ENCODE peak calls at places on chromosomes 3 and 15, in six cellular contexts. V is lower leg skin, I is astrocyte of the cerebellum, Q is AG04449, J is body of pancreas, F is fibroblast of pulmonary artery. Y is an unnamed sample.

GRCh38 chr3:81837071-81837593 is 75.7 kb upstream of the GBE1 start:
- DNase-seq in V (no peak), I (no peak), Q (no peak), J (no peak), F (no peak), Y (no peak)

GRCh38 chr3:24725514-24726255 is 231.0 kb upstream of the THRB start:
- DNase-seq in V (no peak), I (no peak), Q (no peak), J (no peak), F (no peak), Y (no peak)

GRCh38 chr3:137012097-137012501 is 54.3 kb downstream of the IL20RB start:
- DNase-seq in V (no peak), I (no peak), Q (peak), J (no peak), F (peak), Y (peak)

GRCh38 chr15:69891070-69891491 is 206.6 kb downstream of the TLE3 start:
- DNase-seq in V (no peak), I (no peak), Q (no peak), J (no peak), F (no peak), Y (no peak)

GRCh38 chr3:144273611-144274010 is 302.0 kb downstream of the DIPK2A start:
- DNase-seq in V (no peak), I (no peak), Q (no peak), J (no peak), F (peak), Y (peak)

GRCh38 chr15:69388259-69388658 is 25.9 kb upstream of the KIF23 start:
- DNase-seq in V (no peak), I (no peak), Q (no peak), J (no peak), F (no peak), Y (peak)

GRCh38 chr3:150059241-150059640 is 88.5 kb upstream of the PFN2 start:
- DNase-seq in V (no peak), I (peak), Q (no peak), J (peak), F (no peak), Y (no peak)

GRCh38 chr3:190718691-190719090 is 143.8 kb downstream of the GMNC start:
- DNase-seq in V (no peak), I (peak), Q (peak), J (no peak), F (peak), Y (no peak)

GRCh38 chr15:26126070-26126469 is 262.9 kb upstream of the ATP10A start:
- DNase-seq in V (no peak), I (no peak), Q (no peak), J (peak), F (no peak), Y (no peak)

DNA sequence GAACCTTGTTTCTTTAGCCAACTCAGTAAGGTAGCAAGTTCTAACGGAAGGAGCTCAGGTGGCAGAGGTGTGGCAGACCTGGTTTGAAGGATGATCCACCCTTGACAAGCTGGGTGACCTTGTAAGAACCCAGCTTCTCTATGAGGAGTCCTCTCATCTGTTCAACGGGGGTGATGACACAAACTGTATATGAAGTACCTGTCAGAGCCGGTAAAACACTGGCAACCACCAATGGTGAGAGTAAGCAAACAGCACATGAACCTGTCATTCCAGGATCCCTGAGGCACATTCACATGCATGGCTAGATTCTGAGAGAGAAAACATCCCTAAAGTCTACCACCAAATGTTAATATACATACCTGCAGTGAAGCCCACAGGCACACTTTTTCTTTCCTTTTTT is 2.4 kb downstream of the SCAP start:
- DNase-seq in V (peak), I (no peak), Q (no peak), J (no peak), F (no peak), Y (no peak)
- H3K4me3 ChIP-seq in V (no peak), I (no peak), Q (no peak), J (no peak), F (no peak), Y (no peak)

GRCh38 chr15:98308117-98308516 is 340.2 kb upstream of the IGF1R start:
- DNase-seq in V (no peak), I (no peak), Q (no peak), J (no peak), F (no peak), Y (no peak)
- TF ChIP-seq CTCF in V (no peak), I (no peak), Q (no peak), J (no peak), F (no peak), Y (peak)

DNA sequence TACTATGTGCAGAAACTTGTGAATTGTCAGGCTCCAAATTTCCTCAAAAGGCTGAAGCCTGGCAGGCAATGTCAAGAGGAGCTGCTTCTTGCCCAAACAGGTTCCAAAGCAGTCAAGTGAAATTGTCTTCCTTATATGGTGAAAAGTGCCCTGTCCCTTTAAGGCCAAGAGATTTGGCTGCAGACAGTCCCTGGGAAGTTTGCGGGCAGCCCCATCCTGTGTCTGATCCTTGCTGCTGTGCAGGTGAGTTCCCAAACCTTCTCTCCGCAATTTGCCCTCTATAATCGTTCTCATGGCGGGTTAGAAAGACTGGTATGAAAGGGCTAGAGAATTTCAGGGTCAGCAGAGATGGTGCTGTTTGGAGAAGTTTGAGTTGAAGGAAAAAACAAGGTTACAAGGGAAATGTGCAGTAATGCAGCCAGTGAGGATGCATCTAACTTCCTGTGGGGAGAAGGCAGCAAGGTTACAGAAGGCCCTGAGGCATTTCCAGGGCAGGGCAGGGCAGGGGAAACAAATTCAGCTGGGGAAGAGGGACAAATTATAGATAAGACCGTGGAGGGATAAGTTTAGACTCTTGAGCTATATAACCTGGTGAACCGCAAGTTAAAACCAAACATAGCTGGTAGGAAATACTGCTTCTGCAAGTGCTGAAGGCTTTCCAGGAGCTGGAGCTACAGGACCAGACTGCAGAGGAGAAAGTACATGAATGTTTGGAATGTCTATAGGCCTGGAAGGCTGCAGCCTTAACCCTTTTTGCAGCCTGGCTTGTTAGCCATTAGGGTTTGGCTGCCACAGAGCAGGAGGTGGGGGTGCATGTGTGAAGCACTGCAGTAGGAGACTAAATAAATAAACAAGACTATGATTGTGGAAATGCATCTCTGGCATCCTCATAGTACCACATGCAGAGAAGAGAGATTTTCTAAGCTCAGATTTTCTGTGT is 256.2 kb upstream of the IL12A start:
- DNase-seq in V (no peak), I (peak), Q (peak), J (no peak), F (peak), Y (no peak)
- H3K4me3 ChIP-seq in V (no peak), I (no peak), Q (peak), J (no peak), F (no peak), Y (peak)

GRCh38 chr3:49357466-49358216 is 512 bp downstream of the GPX1 start:
- DNase-seq in V (peak), I (peak), Q (peak), J (peak), F (peak), Y (peak)

GRCh38 chr3:49349617-49350114 is 8.5 kb downstream of the GPX1 start:
- DNase-seq in V (no peak), I (no peak), Q (no peak), J (no peak), F (no peak), Y (no peak)

GRCh38 chr3:49352286-49352685 is 5.9 kb downstream of the GPX1 start:
- DNase-seq in V (no peak), I (no peak), Q (no peak), J (no peak), F (no peak), Y (no peak)

GRCh38 chr3:49351521-49352011 is 6.6 kb downstream of the GPX1 start:
- DNase-seq in V (no peak), I (no peak), Q (peak), J (no peak), F (peak), Y (no peak)

DNA sequence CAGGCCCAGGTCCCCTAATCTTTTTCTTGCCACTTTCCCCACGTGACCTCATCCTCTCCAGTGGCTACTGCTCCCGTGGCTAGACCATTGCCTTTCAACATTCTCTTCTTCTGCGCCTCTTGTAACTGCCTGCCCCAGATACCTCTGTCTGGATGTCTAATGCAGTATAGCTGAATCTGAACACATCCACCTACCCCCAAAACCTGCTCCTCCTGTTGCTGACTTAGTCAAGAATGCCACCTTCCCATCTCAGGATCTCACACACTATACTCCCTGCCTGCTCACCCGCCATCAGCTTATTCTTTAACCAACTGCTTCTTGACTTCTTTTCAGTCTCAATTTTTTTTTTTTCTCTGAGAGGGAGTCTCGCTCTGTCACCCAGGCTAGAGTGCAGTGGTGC is 5.1 kb downstream of the GPX1 start:
- DNase-seq in V (no peak), I (no peak), Q (no peak), J (no peak), F (no peak), Y (no peak)
- TF ChIP-seq CTCF in V (no peak), I (no peak), Q (no peak), J (no peak), F (no peak), Y (no peak)

GRCh38 chr15:58584789-58585461 is 153.1 kb downstream of the LIPC start:
- DNase-seq in V (no peak), I (no peak), Q (no peak), J (no peak), F (no peak), Y (no peak)
- H3K4me3 ChIP-seq in V (no peak), I (no peak), Q (no peak), J (no peak), F (no peak), Y (no peak)